ENCODE peak calls at places on chromosomes 1 and 21, in five cellular contexts. B, P, J, T and R are unnamed samples.

GRCh38 chr1:111140680-111140967 is 601 bp downstream of the CEPT1 start:
- DNase-seq in P (no peak), B (no peak), J (no peak), T (no peak), R (peak; percentile 9)

GRCh38 chr21:18023099-18023498 is 203.9 kb upstream of the C21orf91 start:
- DNase-seq in J (no peak), P (no peak), T (no peak), B (no peak), R (no peak)

GRCh38 chr1:17236779-17237601 is 11.9 kb upstream of the PADI3 start:
- DNase-seq in J (peak; percentile 19), T (peak; percentile 36), B (peak; percentile 92), P (peak; percentile 89), R (peak; percentile 28)

GRCh38 chr1:7300893-7301292 is 470.2 kb upstream of the VAMP3 start:
- DNase-seq in T (no peak), P (no peak), J (peak; percentile 74), B (no peak), R (peak; percentile 74)

GRCh38 chr21:23950344-23950743 is 1656.9 kb downstream of the MRPL39 start:
- DNase-seq in P (no peak), B (no peak), T (no peak), J (no peak), R (no peak)

GRCh38 chr1:47554082-47554481 is 116.2 kb downstream of the FOXD2 start:
- DNase-seq in B (no peak), J (no peak), T (no peak), P (no peak), R (no peak)

GRCh38 chr21:45977396-45977795 is 4.2 kb upstream of the COL6A1 start:
- DNase-seq in T (no peak), P (no peak), B (no peak), J (no peak), R (no peak)

GRCh38 chr1:87329051-87329755 is 523 bp downstream of the LMO4 start:
- DNase-seq in J (no peak), P (peak; percentile 58), T (no peak), B (peak; percentile 70), R (no peak)

GRCh38 chr1:159076753-159077656 is at the start of gene AIM2:
- DNase-seq in T (no peak), J (no peak), B (peak; percentile 13), P (no peak), R (peak; percentile 53)

GRCh38 chr1:22791736-22792325 is 81.2 kb downstream of the EPHB2 start:
- DNase-seq in T (no peak), P (no peak), J (no peak), B (no peak), R (no peak)

GRCh38 chr1:79633456-79633855 is 626.9 kb upstream of the ADGRL4 start:
- DNase-seq in J (peak; percentile 5), T (no peak), B (no peak), P (no peak), R (peak; percentile 44)

GRCh38 chr1:157197906-157198435 is 59.8 kb upstream of the ETV3 start:
- DNase-seq in J (no peak), T (no peak), B (peak; percentile 76), P (no peak), R (no peak)

GRCh38 chr1:22104865-22105437 is 37.9 kb downstream of the WNT4 start:
- DNase-seq in P (no peak), B (no peak), J (no peak), T (no peak), R (no peak)

GRCh38 chr1:41488599-41488905 is 4.1 kb upstream of the EDN2 start:
- DNase-seq in B (no peak), T (no peak), P (no peak), J (no peak), R (no peak)

GRCh38 chr1:150765229-150765976 is at the start of gene CTSS:
- DNase-seq in P (no peak), B (no peak), J (no peak), T (no peak), R (peak; percentile 8)

GRCh38 chr1:40270152-40270834 is 12.3 kb downstream of the ZMPSTE24 start:
- DNase-seq in J (no peak), P (no peak), T (no peak), B (no peak), R (no peak)

GRCh38 chr1:19322481-19322880 is 10.4 kb downstream of the SLC66A1 start:
- DNase-seq in T (no peak), J (no peak), P (no peak), B (no peak), R (no peak)

GRCh38 chr1:48396208-48396607 is 75.8 kb downstream of the SPATA6 start:
- DNase-seq in T (no peak), B (no peak), P (no peak), J (no peak), R (no peak)

GRCh38 chr1:204084247-204084772 is 11.4 kb downstream of the SOX13 start:
- DNase-seq in B (peak; percentile 98), J (no peak), P (peak; percentile 65), T (peak; percentile 40), R (no peak)

GRCh38 chr1:223775054-223775453 is 62.7 kb downstream of the CAPN2 start:
- DNase-seq in B (no peak), J (peak; percentile 33), P (no peak), T (no peak), R (peak; percentile 26)

GRCh38 chr1:153542956-153543737 is 2.4 kb upstream of the S100A5 start:
- DNase-seq in P (no peak), B (no peak), T (no peak), J (no peak), R (no peak)

GRCh38 chr1:60111118-60111517 is 37.5 kb upstream of the C1orf87 start:
- DNase-seq in B (no peak), J (no peak), T (no peak), P (no peak), R (no peak)

GRCh38 chr21:44947930-44948331 is 8.1 kb downstream of the SLX9 start:
- DNase-seq in T (no peak), J (no peak), P (no peak), B (peak; percentile 40), R (no peak)

GRCh38 chr1:201649776-201650607 is 111.1 kb downstream of the NAV1 start:
- DNase-seq in B (peak; percentile 82), T (peak; percentile 75), P (peak; percentile 90), J (no peak), R (no peak)

GRCh38 chr1:208207388-208208131 is 36.6 kb downstream of the PLXNA2 start:
- DNase-seq in P (no peak), T (no peak), B (peak; percentile 83), J (peak; percentile 85), R (peak; percentile 63)

GRCh38 chr21:26005464-26005863 is 165.1 kb downstream of the APP start:
- DNase-seq in P (no peak), T (no peak), J (no peak), B (no peak), R (no peak)

GRCh38 chr1:22364326-22364650 is 87.4 kb upstream of the ZBTB40 start:
- DNase-seq in J (no peak), B (no peak), P (no peak), T (no peak), R (no peak)

GRCh38 chr1:18907021-18907913 is 4.9 kb upstream of the ALDH4A1 start:
- DNase-seq in J (no peak), T (peak; percentile 40), B (peak; percentile 65), P (peak; percentile 68), R (no peak)

GRCh38 chr1:77802026-77802425 is 22.6 kb downstream of the MIGA1 start:
- DNase-seq in P (no peak), J (no peak), T (no peak), B (no peak), R (no peak)

GRCh38 chr21:36773111-36773510 is 74.2 kb downstream of the SIM2 start:
- DNase-seq in J (no peak), T (no peak), B (peak; percentile 98), P (no peak), R (no peak)

GRCh38 chr21:29072873-29073221 is 601 bp downstream of the CCT8 start:
- DNase-seq in J (no peak), B (no peak), T (no peak), P (no peak), R (no peak)

GRCh38 chr1:209751627-209752231 is 4.1 kb upstream of the TRAF3IP3 start:
- DNase-seq in T (no peak), P (no peak), J (no peak), B (no peak), R (no peak)

GRCh38 chr1:154749078-154749760 is 120.9 kb downstream of the KCNN3 start:
- DNase-seq in T (no peak), P (no peak), B (no peak), J (no peak), R (no peak)

GRCh38 chr1:198657550-198658064 is 18.8 kb downstream of the PTPRC start:
- DNase-seq in P (no peak), B (no peak), J (peak; percentile 99), T (no peak), R (peak; percentile 100)